ENCODE peak calls at places on chromosomes 12 and 14, in four cellular contexts. One of them, this sample, is unnamed.

GRCh38 chr12:110717037-110717436 is 25.7 kb downstream of the PPP1CC start:
- DNase-seq in NCI-H1930: no peak
- DNase-seq in upper lobe of right lung: no peak
- DNase-seq in neural crest cell: no peak
- DNase-seq in this sample: no peak

GRCh38 chr14:86838363-86838762 is 1154.6 kb downstream of the GALC start:
- DNase-seq in NCI-H1930: no peak
- DNase-seq in upper lobe of right lung: no peak
- DNase-seq in neural crest cell: no peak
- DNase-seq in this sample: no peak

GRCh38 chr12:103495783-103496456 is at the start of gene C12orf42:
- DNase-seq in NCI-H1930: peak; percentile 75
- DNase-seq in upper lobe of right lung: no peak
- DNase-seq in neural crest cell: peak; percentile 48
- DNase-seq in this sample: peak; percentile 39

GRCh38 chr14:64727551-64728071 is 23.4 kb downstream of the PLEKHG3 start:
- DNase-seq in NCI-H1930: no peak
- DNase-seq in upper lobe of right lung: peak; percentile 56
- DNase-seq in neural crest cell: no peak
- DNase-seq in this sample: no peak

GRCh38 chr12:67434653-67435375 is 165.7 kb downstream of the CAND1 start:
- DNase-seq in NCI-H1930: no peak
- DNase-seq in upper lobe of right lung: no peak
- DNase-seq in neural crest cell: no peak
- DNase-seq in this sample: no peak

GRCh38 chr12:68813242-68813593 is 5.2 kb downstream of the MDM2 start:
- DNase-seq in NCI-H1930: no peak
- DNase-seq in upper lobe of right lung: no peak
- DNase-seq in neural crest cell: no peak
- DNase-seq in this sample: no peak

GRCh38 chr14:100717371-100717770 is 9.3 kb upstream of the DLK1 start:
- DNase-seq in NCI-H1930: no peak
- DNase-seq in upper lobe of right lung: no peak
- DNase-seq in neural crest cell: no peak
- DNase-seq in this sample: no peak

GRCh38 chr12:47736877-47737676 is 11.8 kb upstream of the ENDOU start:
- DNase-seq in NCI-H1930: no peak
- DNase-seq in upper lobe of right lung: peak; percentile 93
- DNase-seq in neural crest cell: no peak
- DNase-seq in this sample: no peak

GRCh38 chr12:48988030-48988649 is 10.0 kb downstream of the WNT1 start:
- DNase-seq in NCI-H1930: peak; percentile 79
- DNase-seq in upper lobe of right lung: peak; percentile 80
- DNase-seq in neural crest cell: peak; percentile 90
- DNase-seq in this sample: no peak